ENCODE peak calls at places on chromosomes 12 and 14, in ten cellular contexts. L is CD8-positive, alpha-beta T cell; B is AG10803; P is AG04450; Q is uterus; F is dorsolateral prefrontal cortex; S is coronary artery; E is psoas muscle; T is ascending aorta; Z is lower lobe of right lung. J is an unnamed sample.

GRCh38 chr14:103802353-103802752 is 45.0 kb downstream of the PPP1R13B start:
- DNase-seq in L (no peak), B (no peak), P (no peak), Q (no peak), F (no peak), S (no peak), E (no peak), T (no peak), Z (no peak), J (no peak)

GRCh38 chr14:73991097-73991496 is 28.0 kb downstream of the ENTPD5 start:
- DNase-seq in L (no peak), B (no peak), P (no peak), Q (no peak), F (no peak), S (no peak), E (no peak), T (no peak), Z (no peak), J (no peak)

GRCh38 chr14:92922883-92923743 is at the start of gene CHGA:
- DNase-seq in L (peak; percentile 55), B (peak; percentile 18), P (no peak), Q (no peak), F (peak; percentile 74), S (no peak), E (peak; percentile 71), T (no peak), Z (peak; percentile 65), J (no peak)

GRCh38 chr12:3745152-3745551 is 7.8 kb downstream of the CRACR2A start:
- DNase-seq in L (no peak), B (no peak), P (no peak), Q (no peak), F (no peak), S (no peak), E (no peak), T (no peak), Z (no peak), J (no peak)

GRCh38 chr12:67919406-67919805 is 69.8 kb upstream of the IFNG-AS1 start:
- DNase-seq in L (no peak), B (peak; percentile 55), P (no peak), Q (no peak), F (no peak), S (no peak), E (no peak), T (no peak), Z (no peak), J (no peak)

GRCh38 chr14:93926209-93926872 is 803 bp upstream of the FAM181A start:
- DNase-seq in L (no peak), B (no peak), P (no peak), Q (no peak), F (peak; percentile 78), S (no peak), E (peak; percentile 69), T (no peak), Z (peak; percentile 67), J (no peak)

GRCh38 chr14:31787377-31787776 is 226.2 kb downstream of the NUBPL start:
- DNase-seq in L (no peak), B (no peak), P (no peak), Q (no peak), F (no peak), S (no peak), E (no peak), T (no peak), Z (no peak), J (no peak)

GRCh38 chr14:100709252-100709955 is 17.3 kb upstream of the DLK1 start:
- DNase-seq in L (peak; percentile 24), B (no peak), P (no peak), Q (no peak), F (no peak), S (no peak), E (no peak), T (no peak), Z (no peak), J (no peak)

GRCh38 chr12:52631264-52631663 is 12.9 kb upstream of the KRT73 start:
- DNase-seq in L (no peak), B (no peak), P (no peak), Q (no peak), F (no peak), S (peak; percentile 65), E (no peak), T (peak; percentile 45), Z (no peak), J (no peak)

GRCh38 chr12:119204137-119204536 is 25.4 kb downstream of the HSPB8 start:
- DNase-seq in L (no peak), B (no peak), P (no peak), Q (no peak), F (no peak), S (peak; percentile 66), E (peak; percentile 50), T (no peak), Z (no peak), J (no peak)

GRCh38 chr12:112850343-112850742 is 56.4 kb upstream of the OAS1 start:
- DNase-seq in L (no peak), B (no peak), P (no peak), Q (peak; percentile 15), F (peak; percentile 57), S (no peak), E (no peak), T (no peak), Z (no peak), J (no peak)

GRCh38 chr14:30608533-30609006 is 13.5 kb upstream of the SCFD1 start:
- DNase-seq in L (no peak), B (peak; percentile 43), P (no peak), Q (no peak), F (no peak), S (no peak), E (no peak), T (no peak), Z (no peak), J (no peak)

GRCh38 chr12:10276774-10277173 is 30.9 kb upstream of the KLRD1 start:
- DNase-seq in L (no peak), B (no peak), P (no peak), Q (no peak), F (no peak), S (no peak), E (no peak), T (no peak), Z (no peak), J (no peak)

DNA sequence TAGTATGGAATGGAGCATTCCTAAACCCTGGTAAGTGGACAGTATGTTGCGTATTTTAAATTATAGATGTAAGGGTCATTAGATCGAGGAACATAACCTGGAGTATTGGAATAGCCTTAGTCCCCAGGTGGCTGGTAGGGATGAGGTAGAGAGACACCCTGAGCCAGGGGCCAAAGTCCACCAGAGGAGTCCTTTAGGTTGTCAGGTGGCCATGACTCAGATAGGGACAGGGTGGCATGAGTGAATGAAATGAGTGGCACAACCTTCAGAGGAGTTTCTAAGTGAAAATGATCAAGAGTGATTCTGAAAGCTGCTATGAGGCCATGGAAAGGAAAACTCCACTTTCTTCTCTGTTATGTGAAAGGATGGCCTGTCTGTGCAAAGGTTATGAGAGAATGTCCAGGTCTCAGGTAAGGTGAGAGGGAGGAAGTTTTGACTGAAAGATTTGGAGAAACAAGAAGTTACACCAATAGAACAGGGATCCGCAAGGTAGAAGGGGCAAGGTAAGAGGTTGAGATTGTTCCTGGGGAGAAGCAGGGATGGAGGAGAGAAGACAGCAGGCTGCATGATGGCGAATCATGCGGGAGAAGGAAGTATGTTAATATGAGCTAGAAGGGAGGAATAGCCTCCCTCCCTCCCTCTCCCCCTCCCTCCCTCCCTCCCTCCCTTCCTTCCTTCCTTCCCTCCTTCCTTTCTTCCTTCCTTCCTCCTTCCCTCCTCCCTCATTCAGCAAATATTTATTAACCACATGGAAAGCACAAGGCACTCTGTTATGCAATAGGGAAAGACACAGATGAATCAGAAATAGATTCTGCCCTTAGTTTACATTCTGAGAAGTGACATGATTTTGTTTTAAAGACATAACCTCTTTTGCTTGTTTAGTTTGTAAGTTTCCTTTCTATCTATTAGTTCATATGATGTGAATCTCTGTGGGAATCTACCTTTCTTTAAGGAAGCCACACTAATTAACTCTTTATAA is 14.0 kb upstream of the RIPK3 start:
- DNase-seq in L (no peak), B (peak; percentile 69), P (no peak), Q (no peak), F (no peak), S (no peak), E (no peak), T (no peak), Z (no peak), J (no peak)
- TF ChIP-seq CTCF in L (no peak), B (no peak), P (no peak), Q (no peak), F (no peak), S (no peak), E (no peak), T (no peak), Z (no peak), J (no peak)

DNA sequence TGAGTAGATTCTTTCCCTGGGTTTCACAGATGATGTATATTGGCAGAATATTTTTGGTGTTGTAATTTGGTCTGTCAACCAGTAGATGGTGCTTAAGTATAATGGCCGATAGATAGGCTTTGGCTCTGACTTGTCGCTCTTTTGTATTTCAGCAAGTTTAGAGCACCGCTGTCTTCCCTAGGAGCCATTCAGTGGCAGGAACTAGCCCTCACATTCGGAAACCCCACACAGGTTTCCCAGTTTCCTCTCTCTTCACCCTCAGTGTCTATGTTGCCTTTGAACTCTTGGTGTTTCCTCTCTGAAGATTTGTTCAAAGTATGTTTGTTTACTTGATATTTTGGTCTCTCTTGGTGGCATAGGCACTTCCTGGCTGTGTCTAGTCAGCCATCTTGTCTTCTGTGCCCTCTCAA is 102.2 kb downstream of the GPHN start:
- DNase-seq in L (no peak), B (no peak), P (no peak), Q (no peak), F (no peak), S (no peak), E (no peak), T (no peak), Z (no peak), J (no peak)
- TF ChIP-seq CTCF in L (no peak), B (peak; percentile 37), P (peak; percentile 46), Q (no peak), F (no peak), S (no peak), E (peak; percentile 17), T (no peak), Z (no peak), J (no peak)

GRCh38 chr14:81062816-81063215 is 107.4 kb downstream of the TSHR start:
- DNase-seq in L (no peak), B (no peak), P (no peak), Q (no peak), F (no peak), S (no peak), E (no peak), T (no peak), Z (no peak), J (no peak)
- TF ChIP-seq CTCF in L (peak; percentile 32), B (peak; percentile 16), P (peak; percentile 23), Q (no peak), F (peak; percentile 23), S (no peak), E (no peak), T (peak; percentile 12), Z (peak; percentile 20), J (no peak)

DNA sequence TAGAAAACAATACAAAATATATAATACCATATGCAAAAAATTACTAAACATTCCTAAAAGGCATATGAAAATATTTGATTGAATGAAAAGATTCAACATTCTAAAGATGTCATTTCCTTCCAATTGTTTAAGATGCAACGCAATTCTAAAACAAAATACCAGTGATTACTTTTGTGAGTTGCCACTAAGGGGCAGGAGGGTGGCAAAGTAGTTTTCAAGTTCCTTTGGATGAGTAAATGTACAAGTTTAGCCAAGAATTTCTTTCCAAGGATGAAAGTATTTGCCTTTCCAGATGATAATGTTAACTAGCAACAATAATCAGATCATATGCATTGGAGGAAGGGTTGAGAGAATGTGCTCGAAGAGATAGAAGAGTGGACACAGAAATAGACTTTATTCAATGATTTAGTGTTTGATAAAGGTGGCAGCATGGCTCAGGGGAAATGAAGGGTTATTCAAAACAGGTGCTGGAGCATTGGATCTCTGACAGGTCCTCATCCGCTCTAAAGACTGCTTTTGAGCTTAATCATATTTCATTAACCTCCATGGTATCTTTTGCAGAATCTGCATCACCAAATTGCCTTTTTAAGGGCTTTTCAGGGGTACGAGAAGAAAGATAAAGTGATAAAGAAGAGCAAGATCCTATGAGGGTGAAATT is 678.5 kb upstream of the TBX3 start:
- DNase-seq in L (no peak), B (peak; percentile 60), P (no peak), Q (no peak), F (no peak), S (no peak), E (no peak), T (no peak), Z (no peak), J (no peak)
- TF ChIP-seq CTCF in L (no peak), B (peak; percentile 58), P (peak; percentile 23), Q (no peak), F (no peak), S (no peak), E (no peak), T (no peak), Z (no peak), J (no peak)

J was measured in omental fat pad.